ENCODE peak calls at places on chromosomes 7 and 10, in four cellular contexts. One of them, this sample, is unnamed. For H3K9me3, the result is how much of the 10 kb centered on the place peaks cover.

GRCh38 chr10:123491692-123492415 is 174.3 kb upstream of the GPR26 start:
- DNase-seq in lower lobe of right lung: no peak
- DNase-seq in aorta: no peak
- DNase-seq in astrocyte: no peak
- DNase-seq in this sample: no peak

GRCh38 chr7:66920256-66920655 is 769 bp upstream of the TMEM248 start:
- DNase-seq in aorta: no peak
- DNase-seq in astrocyte: no peak
- DNase-seq in lower lobe of right lung: no peak
- DNase-seq in this sample: no peak

GRCh38 chr10:974038-974784 is 14.0 kb upstream of the GTPBP4 start:
- DNase-seq in astrocyte: peak
- DNase-seq in lower lobe of right lung: peak
- DNase-seq in aorta: no peak
- DNase-seq in this sample: no peak

GRCh38 chr7:132410385-132410784 is 165.9 kb downstream of the PLXNA4 start:
- DNase-seq in lower lobe of right lung: no peak
- DNase-seq in astrocyte: no peak
- DNase-seq in aorta: no peak
- DNase-seq in this sample: no peak

GRCh38 chr7:8109196-8110022 is 140.8 kb downstream of the GLCCI1 start:
- DNase-seq in astrocyte: peak
- DNase-seq in lower lobe of right lung: no peak
- DNase-seq in aorta: no peak
- DNase-seq in this sample: no peak

GRCh38 chr10:102644066-102644645 is at the start of gene TRIM8:
- DNase-seq in lower lobe of right lung: peak
- DNase-seq in astrocyte: no peak
- DNase-seq in aorta: no peak
- DNase-seq in this sample: peak

GRCh38 chr7:74452748-74453320 is 872 bp upstream of the GTF2IRD1 start:
- DNase-seq in astrocyte: peak
- DNase-seq in aorta: no peak
- DNase-seq in lower lobe of right lung: no peak
- DNase-seq in this sample: peak

GRCh38 chr10:123945506-123945905 is 53.9 kb upstream of the CPXM2 start:
- DNase-seq in astrocyte: no peak
- DNase-seq in lower lobe of right lung: no peak
- DNase-seq in aorta: no peak
- DNase-seq in this sample: no peak

GRCh38 chr7:44976746-44977196 is 2.0 kb downstream of the MYO1G start:
- DNase-seq in astrocyte: no peak
- DNase-seq in lower lobe of right lung: no peak
- DNase-seq in aorta: peak
- DNase-seq in this sample: no peak

GRCh38 chr7:96997512-96998032 is 7.8 kb upstream of the DLX6 start:
- DNase-seq in lower lobe of right lung: no peak
- DNase-seq in aorta: no peak
- DNase-seq in astrocyte: no peak
- DNase-seq in this sample: no peak

GRCh38 chr7:73829505-73829904 is 1.3 kb upstream of the CLDN4 start:
- DNase-seq in aorta: no peak
- DNase-seq in lower lobe of right lung: no peak
- DNase-seq in astrocyte: no peak
- DNase-seq in this sample: no peak

GRCh38 chr10:19832624-19833507 is 16.6 kb downstream of the PLXDC2 start:
- DNase-seq in lower lobe of right lung: no peak
- DNase-seq in aorta: no peak
- DNase-seq in astrocyte: peak
- DNase-seq in this sample: no peak

GRCh38 chr7:99324559-99324958 is 1.1 kb upstream of the ARPC1A start:
- DNase-seq in astrocyte: no peak
- DNase-seq in lower lobe of right lung: no peak
- DNase-seq in aorta: no peak
- DNase-seq in this sample: no peak

GRCh38 chr10:34698979-34699378 is 116.1 kb downstream of the PARD3 start:
- DNase-seq in astrocyte: peak
- DNase-seq in aorta: no peak
- DNase-seq in lower lobe of right lung: no peak
- DNase-seq in this sample: no peak

GRCh38 chr10:94500063-94500462 is 45.5 kb upstream of the HELLS start:
- DNase-seq in lower lobe of right lung: no peak
- DNase-seq in astrocyte: no peak
- DNase-seq in aorta: no peak
- DNase-seq in this sample: no peak

GRCh38 chr10:77821551-77821950 is 105.0 kb downstream of the DLG5 start:
- DNase-seq in lower lobe of right lung: peak
- DNase-seq in aorta: no peak
- DNase-seq in astrocyte: no peak
- DNase-seq in this sample: no peak

GRCh38 chr7:70178787-70179186 is 580.5 kb downstream of the AUTS2 start:
- DNase-seq in aorta: peak
- DNase-seq in astrocyte: peak
- DNase-seq in lower lobe of right lung: peak
- DNase-seq in this sample: no peak

DNA sequence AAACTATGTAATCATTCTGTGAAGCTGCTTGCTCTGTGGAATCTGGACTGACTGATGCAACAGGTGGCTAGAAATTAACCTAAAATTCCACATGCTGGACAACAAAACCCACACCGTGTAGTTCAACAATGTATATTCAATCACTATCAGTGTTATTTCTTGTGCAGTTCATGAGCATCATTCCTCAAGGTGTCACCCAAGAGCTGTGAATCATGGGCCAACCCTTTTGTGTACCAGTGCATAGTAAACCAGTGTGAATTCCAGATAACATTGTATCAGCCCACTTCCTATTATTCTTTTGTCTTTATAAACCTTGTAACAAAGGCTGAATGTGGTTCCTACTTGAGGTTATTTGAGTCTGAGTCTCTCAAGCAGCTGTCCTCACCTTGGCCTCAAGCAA is 905.2 kb upstream of the ZNF722 start:
- DNase-seq in lower lobe of right lung: no peak
- DNase-seq in aorta: no peak
- DNase-seq in astrocyte: no peak
- DNase-seq in this sample: no peak
- H3K9me3 ChIP-seq in lower lobe of right lung: under half
- H3K9me3 ChIP-seq in aorta: under half
- H3K9me3 ChIP-seq in astrocyte: under half
- H3K9me3 ChIP-seq in this sample: under half

GRCh38 chr7:89247207-89247606 is 451.7 kb upstream of the TEX47 start:
- DNase-seq in astrocyte: no peak
- DNase-seq in aorta: no peak
- DNase-seq in lower lobe of right lung: no peak
- DNase-seq in this sample: no peak
- H3K9me3 ChIP-seq in astrocyte: under half
- H3K9me3 ChIP-seq in aorta: under half
- H3K9me3 ChIP-seq in lower lobe of right lung: under half
- H3K9me3 ChIP-seq in this sample: under half

DNA sequence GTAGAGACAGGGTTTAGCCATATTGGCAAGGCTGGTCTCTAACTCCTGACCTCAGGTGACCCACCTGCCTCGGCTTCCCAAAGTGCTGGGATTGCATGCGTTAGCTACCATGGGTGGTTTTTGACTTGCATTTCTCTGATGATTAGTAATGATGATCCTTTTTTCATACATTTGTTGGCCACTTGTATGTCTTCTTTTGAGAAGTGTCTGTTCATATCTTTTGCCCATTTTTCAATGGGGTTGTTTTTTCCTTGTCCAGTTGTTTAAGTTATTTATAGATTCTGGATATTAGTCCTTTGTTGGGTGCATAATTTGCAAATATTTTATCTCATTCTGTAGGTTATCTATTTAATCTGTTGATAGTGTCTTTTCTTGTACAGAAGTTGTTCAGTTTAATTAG is 4.3 kb upstream of the OR13A1 start:
- DNase-seq in astrocyte: no peak
- DNase-seq in aorta: no peak
- DNase-seq in lower lobe of right lung: no peak
- DNase-seq in this sample: no peak
- H3K9me3 ChIP-seq in astrocyte: under half
- H3K9me3 ChIP-seq in aorta: under half
- H3K9me3 ChIP-seq in lower lobe of right lung: under half
- H3K9me3 ChIP-seq in this sample: under half

DNA sequence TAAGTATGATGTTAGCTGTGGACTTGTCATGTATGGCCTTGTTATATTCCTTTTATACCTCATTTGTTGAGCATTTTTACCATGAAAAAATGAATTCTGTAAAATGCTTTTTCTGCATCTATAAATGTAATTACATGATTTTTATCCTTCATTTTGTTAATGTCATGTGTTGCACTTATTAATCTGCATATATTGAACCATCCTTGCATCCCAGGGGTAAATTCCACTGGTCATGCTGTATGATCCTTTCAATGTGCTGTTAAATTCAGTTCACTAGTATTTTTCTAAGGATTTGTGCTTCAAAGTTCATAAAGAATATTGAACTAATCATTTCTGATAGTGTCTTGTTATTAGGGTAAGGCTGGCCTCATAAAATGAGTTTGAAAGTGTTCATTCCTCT is 31.9 kb upstream of the AHR start:
- DNase-seq in lower lobe of right lung: no peak
- DNase-seq in astrocyte: no peak
- DNase-seq in aorta: no peak
- DNase-seq in this sample: no peak
- H3K9me3 ChIP-seq in lower lobe of right lung: under half
- H3K9me3 ChIP-seq in astrocyte: under half
- H3K9me3 ChIP-seq in aorta: under half
- H3K9me3 ChIP-seq in this sample: under half

DNA sequence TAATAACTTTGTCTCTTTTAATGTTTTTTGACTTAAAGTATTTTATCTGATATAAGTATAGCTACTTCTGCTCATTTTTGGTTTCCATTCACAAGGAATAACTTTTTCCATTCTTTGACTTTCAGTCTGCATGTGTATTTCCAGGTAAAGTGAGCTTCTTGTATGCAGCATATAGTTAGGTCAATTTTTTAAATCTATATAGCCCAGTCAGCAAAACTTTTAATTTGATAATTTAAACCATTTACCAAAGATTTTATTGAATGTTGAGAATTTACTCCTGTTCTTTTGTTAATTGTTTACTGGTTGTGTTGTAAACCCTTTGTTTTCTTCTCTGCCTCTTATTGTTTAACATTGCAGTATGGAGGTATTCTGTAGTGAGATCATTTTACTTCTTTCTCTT is 696.9 kb upstream of the LRRTM3 start:
- DNase-seq in lower lobe of right lung: no peak
- DNase-seq in aorta: no peak
- DNase-seq in astrocyte: no peak
- DNase-seq in this sample: no peak
- H3K9me3 ChIP-seq in lower lobe of right lung: under half
- H3K9me3 ChIP-seq in aorta: under half
- H3K9me3 ChIP-seq in astrocyte: under half
- H3K9me3 ChIP-seq in this sample: under half